ENCODE peak calls at places on chromosomes 4 and X, in six cellular contexts. One of them, this sample, is unnamed.

GRCh38 chr4:140637836-140638235 is 69.1 kb upstream of the UCP1 start:
- DNase-seq in effector memory CD4-positive, alpha-beta T cell: no peak
- DNase-seq in activated T-helper 1 cell treated with Interleukin-2 at 50 U/mL for 16 hours: no peak
- DNase-seq in A172: no peak
- DNase-seq in hypothalamus: no peak
- DNase-seq in posterior vena cava: no peak
- DNase-seq in this sample: peak

GRCh38 chrX:110125435-110125834 is 122.5 kb downstream of the TMEM164 start:
- DNase-seq in posterior vena cava: no peak
- DNase-seq in hypothalamus: no peak
- DNase-seq in A172: no peak
- DNase-seq in activated T-helper 1 cell treated with Interleukin-2 at 50 U/mL for 16 hours: no peak
- DNase-seq in effector memory CD4-positive, alpha-beta T cell: no peak
- DNase-seq in this sample: no peak

GRCh38 chrX:71928856-71929255 is 18.2 kb downstream of the NHSL2 start:
- DNase-seq in hypothalamus: no peak
- DNase-seq in activated T-helper 1 cell treated with Interleukin-2 at 50 U/mL for 16 hours: no peak
- DNase-seq in effector memory CD4-positive, alpha-beta T cell: no peak
- DNase-seq in A172: no peak
- DNase-seq in posterior vena cava: no peak
- DNase-seq in this sample: no peak

GRCh38 chr4:119152741-119153140 is 17.1 kb downstream of the MYOZ2 start:
- DNase-seq in A172: no peak
- DNase-seq in posterior vena cava: no peak
- DNase-seq in hypothalamus: no peak
- DNase-seq in activated T-helper 1 cell treated with Interleukin-2 at 50 U/mL for 16 hours: no peak
- DNase-seq in effector memory CD4-positive, alpha-beta T cell: no peak
- DNase-seq in this sample: no peak

GRCh38 chrX:102832661-102833060 is 104.4 kb upstream of the RAB40AL start:
- DNase-seq in posterior vena cava: no peak
- DNase-seq in A172: peak
- DNase-seq in effector memory CD4-positive, alpha-beta T cell: no peak
- DNase-seq in hypothalamus: peak
- DNase-seq in activated T-helper 1 cell treated with Interleukin-2 at 50 U/mL for 16 hours: no peak
- DNase-seq in this sample: no peak

GRCh38 chr4:148044889-148045352 is 313.0 kb downstream of the ARHGAP10 start:
- DNase-seq in A172: no peak
- DNase-seq in effector memory CD4-positive, alpha-beta T cell: no peak
- DNase-seq in posterior vena cava: no peak
- DNase-seq in activated T-helper 1 cell treated with Interleukin-2 at 50 U/mL for 16 hours: no peak
- DNase-seq in hypothalamus: no peak
- DNase-seq in this sample: no peak

GRCh38 chrX:24259544-24260240 is 54.2 kb downstream of the SUPT20HL2 start:
- DNase-seq in A172: peak
- DNase-seq in activated T-helper 1 cell treated with Interleukin-2 at 50 U/mL for 16 hours: no peak
- DNase-seq in posterior vena cava: no peak
- DNase-seq in hypothalamus: no peak
- DNase-seq in effector memory CD4-positive, alpha-beta T cell: no peak
- DNase-seq in this sample: peak

GRCh38 chr4:140071806-140072205 is 82.2 kb downstream of the MAML3 start:
- DNase-seq in effector memory CD4-positive, alpha-beta T cell: peak
- DNase-seq in activated T-helper 1 cell treated with Interleukin-2 at 50 U/mL for 16 hours: peak
- DNase-seq in A172: peak
- DNase-seq in hypothalamus: no peak
- DNase-seq in posterior vena cava: no peak
- DNase-seq in this sample: no peak

GRCh38 chr4:13160906-13161305 is 323.2 kb downstream of the RAB28 start:
- DNase-seq in hypothalamus: no peak
- DNase-seq in posterior vena cava: no peak
- DNase-seq in A172: peak
- DNase-seq in effector memory CD4-positive, alpha-beta T cell: no peak
- DNase-seq in activated T-helper 1 cell treated with Interleukin-2 at 50 U/mL for 16 hours: no peak
- DNase-seq in this sample: no peak

GRCh38 chrX:71514367-71515038 is 18.4 kb upstream of the OGT start:
- DNase-seq in effector memory CD4-positive, alpha-beta T cell: no peak
- DNase-seq in activated T-helper 1 cell treated with Interleukin-2 at 50 U/mL for 16 hours: no peak
- DNase-seq in posterior vena cava: no peak
- DNase-seq in hypothalamus: no peak
- DNase-seq in A172: no peak
- DNase-seq in this sample: no peak

GRCh38 chr4:38368612-38369011 is 295.4 kb upstream of the KLF3 start:
- DNase-seq in activated T-helper 1 cell treated with Interleukin-2 at 50 U/mL for 16 hours: no peak
- DNase-seq in hypothalamus: no peak
- DNase-seq in posterior vena cava: no peak
- DNase-seq in A172: peak
- DNase-seq in effector memory CD4-positive, alpha-beta T cell: no peak
- DNase-seq in this sample: no peak

GRCh38 chr4:141573678-141574077 is 62.7 kb upstream of the IL15 start:
- DNase-seq in activated T-helper 1 cell treated with Interleukin-2 at 50 U/mL for 16 hours: no peak
- DNase-seq in effector memory CD4-positive, alpha-beta T cell: no peak
- DNase-seq in posterior vena cava: no peak
- DNase-seq in hypothalamus: no peak
- DNase-seq in A172: no peak
- DNase-seq in this sample: no peak

GRCh38 chr4:48490012-48490679 is at the start of gene ZAR1:
- DNase-seq in hypothalamus: no peak
- DNase-seq in effector memory CD4-positive, alpha-beta T cell: no peak
- DNase-seq in A172: no peak
- DNase-seq in posterior vena cava: no peak
- DNase-seq in activated T-helper 1 cell treated with Interleukin-2 at 50 U/mL for 16 hours: no peak
- DNase-seq in this sample: peak

GRCh38 chr4:4415806-4416805 is 29.2 kb downstream of the NSG1 start:
- DNase-seq in effector memory CD4-positive, alpha-beta T cell: no peak
- DNase-seq in activated T-helper 1 cell treated with Interleukin-2 at 50 U/mL for 16 hours: no peak
- DNase-seq in hypothalamus: no peak
- DNase-seq in A172: no peak
- DNase-seq in posterior vena cava: peak
- DNase-seq in this sample: no peak

GRCh38 chr4:94641702-94642560 is 115.8 kb upstream of the BMPR1B start:
- DNase-seq in effector memory CD4-positive, alpha-beta T cell: no peak
- DNase-seq in A172: peak
- DNase-seq in activated T-helper 1 cell treated with Interleukin-2 at 50 U/mL for 16 hours: no peak
- DNase-seq in posterior vena cava: no peak
- DNase-seq in hypothalamus: no peak
- DNase-seq in this sample: no peak

GRCh38 chr4:2322227-2322626 is 60.3 kb upstream of the MXD4 start:
- DNase-seq in activated T-helper 1 cell treated with Interleukin-2 at 50 U/mL for 16 hours: no peak
- DNase-seq in effector memory CD4-positive, alpha-beta T cell: no peak
- DNase-seq in A172: no peak
- DNase-seq in posterior vena cava: peak
- DNase-seq in hypothalamus: no peak
- DNase-seq in this sample: no peak

GRCh38 chr4:42605264-42605663 is 51.6 kb downstream of the ATP8A1 start:
- DNase-seq in activated T-helper 1 cell treated with Interleukin-2 at 50 U/mL for 16 hours: no peak
- DNase-seq in effector memory CD4-positive, alpha-beta T cell: no peak
- DNase-seq in A172: no peak
- DNase-seq in posterior vena cava: no peak
- DNase-seq in hypothalamus: no peak
- DNase-seq in this sample: no peak

GRCh38 chrX:109856974-109857373 is 123.9 kb upstream of the ACSL4 start:
- DNase-seq in effector memory CD4-positive, alpha-beta T cell: no peak
- DNase-seq in hypothalamus: no peak
- DNase-seq in posterior vena cava: no peak
- DNase-seq in A172: no peak
- DNase-seq in activated T-helper 1 cell treated with Interleukin-2 at 50 U/mL for 16 hours: no peak
- DNase-seq in this sample: no peak

GRCh38 chr4:151039733-151040132 is 24.6 kb upstream of the LRBA start:
- DNase-seq in posterior vena cava: no peak
- DNase-seq in hypothalamus: no peak
- DNase-seq in A172: no peak
- DNase-seq in activated T-helper 1 cell treated with Interleukin-2 at 50 U/mL for 16 hours: no peak
- DNase-seq in effector memory CD4-positive, alpha-beta T cell: no peak
- DNase-seq in this sample: no peak

GRCh38 chr4:53963786-53964185 is 100.6 kb downstream of the CHIC2 start:
- DNase-seq in activated T-helper 1 cell treated with Interleukin-2 at 50 U/mL for 16 hours: no peak
- DNase-seq in posterior vena cava: no peak
- DNase-seq in effector memory CD4-positive, alpha-beta T cell: no peak
- DNase-seq in hypothalamus: no peak
- DNase-seq in A172: no peak
- DNase-seq in this sample: no peak

GRCh38 chr4:140645614-140646412 is 77.1 kb upstream of the UCP1 start:
- DNase-seq in A172: no peak
- DNase-seq in activated T-helper 1 cell treated with Interleukin-2 at 50 U/mL for 16 hours: no peak
- DNase-seq in hypothalamus: no peak
- DNase-seq in posterior vena cava: no peak
- DNase-seq in effector memory CD4-positive, alpha-beta T cell: no peak
- DNase-seq in this sample: peak

GRCh38 chr4:111632752-111633151 is 512.5 kb upstream of the FAM241A start:
- DNase-seq in activated T-helper 1 cell treated with Interleukin-2 at 50 U/mL for 16 hours: no peak
- DNase-seq in hypothalamus: no peak
- DNase-seq in effector memory CD4-positive, alpha-beta T cell: no peak
- DNase-seq in A172: no peak
- DNase-seq in posterior vena cava: no peak
- DNase-seq in this sample: no peak

GRCh38 chr4:54954656-54955388 is 170.6 kb downstream of the KDR start:
- DNase-seq in effector memory CD4-positive, alpha-beta T cell: no peak
- DNase-seq in A172: no peak
- DNase-seq in posterior vena cava: no peak
- DNase-seq in activated T-helper 1 cell treated with Interleukin-2 at 50 U/mL for 16 hours: no peak
- DNase-seq in hypothalamus: no peak
- DNase-seq in this sample: no peak

GRCh38 chrX:154750301-154751120 is at the start of gene GAB3:
- DNase-seq in hypothalamus: no peak
- DNase-seq in activated T-helper 1 cell treated with Interleukin-2 at 50 U/mL for 16 hours: peak
- DNase-seq in A172: no peak
- DNase-seq in posterior vena cava: no peak
- DNase-seq in effector memory CD4-positive, alpha-beta T cell: no peak
- DNase-seq in this sample: peak

This sample was measured in COR-L47.